ENCODE peak calls at places on chromosomes 7 and 10, in four cellular contexts. I is H9, Z is IMR-90, M is mesendoderm. O is an unnamed sample.

GRCh38 chr7:36159618-36160017 is 6.6 kb downstream of the EEPD1 start:
- DNase-seq in I (no peak), Z (no peak), M (no peak), O (no peak)

GRCh38 chr10:94038024-94038423 is 44.3 kb downstream of the PLCE1 start:
- DNase-seq in M (peak; percentile 82), Z (peak; percentile 35), I (no peak), O (no peak)

GRCh38 chr10:78515037-78515872 is 481.6 kb downstream of the RPS24 start:
- DNase-seq in Z (no peak), M (no peak), I (peak; percentile 4), O (no peak)

GRCh38 chr10:131644864-131645658 is 255.7 kb upstream of the PPP2R2D start:
- DNase-seq in Z (no peak), I (no peak), M (no peak), O (no peak)

GRCh38 chr10:23439920-23440875 is 1.3 kb downstream of the OTUD1 start:
- DNase-seq in I (peak; percentile 35), Z (peak; percentile 37), M (peak; percentile 53), O (no peak)

GRCh38 chr10:133324198-133324792 is 12.4 kb downstream of the CALY start:
- DNase-seq in M (peak; percentile 77), Z (peak; percentile 55), I (peak; percentile 85), O (peak; percentile 72)

GRCh38 chr7:2757361-2757903 is 69.4 kb downstream of the AMZ1 start:
- DNase-seq in Z (no peak), M (no peak), I (no peak), O (no peak)

GRCh38 chr7:14687777-14688176 is 214.8 kb downstream of the DGKB start:
- DNase-seq in M (no peak), I (no peak), Z (no peak), O (no peak)

GRCh38 chr10:89684604-89685003 is 16.8 kb upstream of the KIF20B start:
- DNase-seq in I (no peak), M (no peak), Z (peak; percentile 46), O (no peak)

GRCh38 chr7:38411404-38411803 is 138.0 kb upstream of the TARP start:
- DNase-seq in M (peak; percentile 77), Z (peak; percentile 13), I (peak; percentile 57), O (no peak)

GRCh38 chr7:24395512-24395911 is 111.5 kb downstream of the NPY start:
- DNase-seq in M (peak; percentile 50), I (no peak), Z (no peak), O (no peak)

GRCh38 chr10:972763-973162 is 15.5 kb upstream of the GTPBP4 start:
- DNase-seq in Z (no peak), I (no peak), M (no peak), O (no peak)

GRCh38 chr7:21352540-21353387 is 75.1 kb upstream of the SP4 start:
- DNase-seq in I (no peak), Z (no peak), M (no peak), O (no peak)

GRCh38 chr10:103241262-103242011 is 4.2 kb upstream of the RPEL1 start:
- DNase-seq in Z (peak; percentile 50), M (peak; percentile 86), I (peak; percentile 55), O (no peak)

GRCh38 chr10:59752278-59752940 is 846 bp downstream of the MRLN start:
- DNase-seq in M (no peak), I (no peak), Z (no peak), O (no peak)

GRCh38 chr10:80373566-80373965 is 17.0 kb downstream of the DYDC2 start:
- DNase-seq in M (no peak), I (no peak), Z (no peak), O (no peak)

GRCh38 chr10:65670087-65670486 is 1255.7 kb upstream of the LRRTM3 start:
- DNase-seq in I (no peak), Z (peak; percentile 50), M (no peak), O (no peak)

GRCh38 chr7:156400046-156400445 is 240.5 kb upstream of the RNF32 start:
- DNase-seq in Z (no peak), I (no peak), M (no peak), O (no peak)

GRCh38 chr10:3805791-3806381 is 20.9 kb upstream of the KLF6 start:
- DNase-seq in M (peak; percentile 98), Z (peak; percentile 77), I (peak; percentile 69), O (no peak)

GRCh38 chr7:14501436-14501835 is 401.1 kb downstream of the DGKB start:
- DNase-seq in Z (no peak), I (no peak), M (no peak), O (no peak)

GRCh38 chr7:49789736-49790135 is 16.3 kb downstream of the VWC2 start:
- DNase-seq in Z (no peak), M (no peak), I (no peak), O (no peak)

GRCh38 chr10:27815261-27815660 is 69.6 kb upstream of the MKX start:
- DNase-seq in M (no peak), I (no peak), Z (no peak), O (no peak)

GRCh38 chr7:112708236-112708635 is 82.0 kb downstream of the TMEM168 start:
- DNase-seq in I (no peak), M (peak; percentile 68), Z (no peak), O (no peak)

GRCh38 chr10:3238115-3238871 is 65.7 kb upstream of the PITRM1 start:
- DNase-seq in M (no peak), I (no peak), Z (no peak), O (no peak)

GRCh38 chr7:1447551-1448244 is 11.6 kb downstream of the MICALL2 start:
- DNase-seq in Z (peak; percentile 50), M (no peak), I (no peak), O (no peak)

GRCh38 chr10:98041352-98042043 is 11.1 kb upstream of the CRTAC1 start:
- DNase-seq in I (peak; percentile 78), M (peak; percentile 81), Z (peak; percentile 39), O (peak; percentile 49)

GRCh38 chr10:93495654-93496321 is 624 bp upstream of the CEP55 start:
- DNase-seq in I (no peak), Z (no peak), M (peak; percentile 52), O (no peak)

GRCh38 chr7:146701166-146701565 is 584.6 kb downstream of the CNTNAP2 start:
- DNase-seq in I (no peak), Z (no peak), M (no peak), O (no peak)

GRCh38 chr7:26390016-26390415 is 98.4 kb downstream of the SNX10 start:
- DNase-seq in M (no peak), Z (no peak), I (no peak), O (no peak)

GRCh38 chr10:103493362-103493871 is at the start of gene NEURL1:
- DNase-seq in M (peak; percentile 58), I (peak; percentile 62), Z (no peak), O (no peak)

GRCh38 chr10:34920578-34920977 is 105.5 kb upstream of the PARD3 start:
- DNase-seq in M (no peak), I (no peak), Z (no peak), O (no peak)
- H3K56ac ChIP-seq in M (no peak overlapping the region), I (no peak overlapping the region), Z (no peak overlapping the region), O (no peak overlapping the region)

DNA sequence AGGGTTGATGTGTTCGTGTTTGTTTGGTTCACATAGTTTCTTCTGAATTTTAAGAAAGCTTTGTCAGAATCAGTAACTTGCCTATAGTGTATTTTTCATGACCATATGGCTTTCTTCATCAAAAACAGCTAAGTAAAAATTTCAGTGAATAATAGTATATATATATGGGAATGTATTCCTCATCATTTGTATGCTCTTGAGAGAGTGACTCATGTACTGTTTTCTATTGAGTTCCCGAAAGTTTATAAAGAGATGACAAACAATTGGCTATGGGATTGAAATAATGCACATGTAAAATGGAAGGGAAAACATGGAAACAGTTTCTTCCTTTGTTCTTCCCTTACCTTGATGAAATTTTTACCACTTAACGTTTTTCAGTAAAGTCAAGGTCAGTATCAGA is 56.4 kb downstream of the KAT6B start:
- DNase-seq in Z (peak; percentile 76), M (no peak), I (no peak), O (no peak)
- H3K56ac ChIP-seq in Z (peak overlapping the region; percentile 93), M (no peak overlapping the region), I (no peak overlapping the region), O (no peak overlapping the region)

GRCh38 chr10:49614242-49615198 is 683 bp downstream of the CHAT start:
- DNase-seq in I (peak; percentile 32), M (no peak), Z (no peak), O (no peak)

GRCh38 chr10:49613160-49613881 is 516 bp upstream of the CHAT start:
- DNase-seq in I (peak; percentile 46), Z (no peak), M (no peak), O (no peak)

GRCh38 chr10:49615213-49615612 is 1.4 kb downstream of the CHAT start:
- DNase-seq in M (no peak), Z (no peak), I (peak; percentile 16), O (no peak)

GRCh38 chr10:49612513-49613159 is 1.2 kb upstream of the CHAT start:
- DNase-seq in I (peak; percentile 89), Z (no peak), M (peak; percentile 85), O (no peak)

GRCh38 chr10:49613882-49614241 is at the start of gene CHAT:
- DNase-seq in I (no peak), Z (no peak), M (no peak), O (peak; percentile 51)
- H3K56ac ChIP-seq in I (no peak within 1 kb of the TSS), Z (no peak within 1 kb of the TSS), M (no peak within 1 kb of the TSS), O (no peak within 1 kb of the TSS)

GRCh38 chr7:43589133-43589478 is 6.2 kb downstream of the STK17A start:
- DNase-seq in M (no peak), Z (no peak), I (no peak), O (no peak)

GRCh38 chr7:43584200-43584586 is 1.3 kb downstream of the STK17A start:
- DNase-seq in Z (peak; percentile 71), M (peak; percentile 42), I (no peak), O (no peak)

GRCh38 chr7:43585521-43585920 is 2.6 kb downstream of the STK17A start:
- DNase-seq in M (no peak), Z (peak; percentile 78), I (no peak), O (no peak)

GRCh38 chr7:43588477-43589132 is 5.7 kb downstream of the STK17A start:
- DNase-seq in Z (no peak), I (no peak), M (no peak), O (no peak)

DNA sequence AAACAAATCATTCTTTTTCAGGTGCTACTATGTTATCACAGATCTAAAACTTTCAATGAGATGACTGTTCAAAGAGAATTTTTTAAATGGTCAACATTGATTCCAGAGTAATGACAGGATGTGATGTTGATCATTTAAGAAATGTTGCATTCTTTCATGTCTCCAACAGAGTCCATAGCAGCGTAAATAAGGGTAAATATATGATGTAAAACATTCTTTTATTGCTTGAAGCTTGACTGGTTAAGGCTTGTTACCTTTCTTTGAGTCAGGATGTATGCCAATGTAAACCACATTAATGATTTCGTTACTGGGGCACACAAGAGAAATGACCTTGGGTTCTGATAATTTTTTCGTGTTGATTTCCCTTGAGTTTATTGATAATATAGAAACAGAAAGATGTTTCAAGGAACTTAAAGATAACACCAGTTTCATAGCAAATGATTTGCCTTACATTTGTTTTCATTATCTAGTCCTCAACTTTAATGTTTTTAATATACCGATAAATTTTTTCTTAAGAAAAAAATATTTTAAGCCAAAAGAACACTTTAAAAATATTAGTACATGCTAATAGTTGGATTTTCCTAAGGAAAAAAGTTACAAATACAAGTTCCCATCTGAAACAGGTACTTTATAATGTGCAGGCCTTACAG is 3.5 kb downstream of the STK17A start:
- DNase-seq in M (no peak), I (no peak), Z (peak; percentile 49), O (no peak)
- H3K56ac ChIP-seq in M (no peak overlapping the region), I (no peak overlapping the region), Z (no peak overlapping the region), O (no peak overlapping the region)